ENCODE peak calls at places on chromosomes 12 and 14, in nine cellular contexts. One of them, this sample, is unnamed.

GRCh38 chr12:106893451-106893850 is 62.3 kb upstream of the TMEM263 start:
- DNase-seq in CD8-positive, alpha-beta T cell: no peak
- DNase-seq in AG09319: no peak
- DNase-seq in AG20443: no peak
- DNase-seq in astrocyte: peak
- DNase-seq in GM13977: no peak
- DNase-seq in GM04504: no peak
- DNase-seq in T-helper 2 cell: no peak
- DNase-seq in fibroblast of the aortic adventitia: no peak
- DNase-seq in this sample: no peak

GRCh38 chr12:15049456-15050153 is 76.8 kb downstream of the PDE6H start:
- DNase-seq in CD8-positive, alpha-beta T cell: no peak
- DNase-seq in AG09319: no peak
- DNase-seq in AG20443: no peak
- DNase-seq in astrocyte: no peak
- DNase-seq in GM13977: no peak
- DNase-seq in GM04504: no peak
- DNase-seq in T-helper 2 cell: no peak
- DNase-seq in fibroblast of the aortic adventitia: no peak
- DNase-seq in this sample: no peak

GRCh38 chr12:91931110-91931509 is 214.5 kb downstream of the BTG1 start:
- DNase-seq in CD8-positive, alpha-beta T cell: no peak
- DNase-seq in AG09319: no peak
- DNase-seq in AG20443: peak
- DNase-seq in astrocyte: no peak
- DNase-seq in GM13977: no peak
- DNase-seq in GM04504: no peak
- DNase-seq in T-helper 2 cell: no peak
- DNase-seq in fibroblast of the aortic adventitia: peak
- DNase-seq in this sample: no peak

GRCh38 chr12:118098911-118099671 is 4.7 kb downstream of the VSIG10 start:
- DNase-seq in CD8-positive, alpha-beta T cell: no peak
- DNase-seq in AG09319: no peak
- DNase-seq in AG20443: no peak
- DNase-seq in astrocyte: no peak
- DNase-seq in GM13977: no peak
- DNase-seq in GM04504: no peak
- DNase-seq in T-helper 2 cell: no peak
- DNase-seq in fibroblast of the aortic adventitia: no peak
- DNase-seq in this sample: no peak

GRCh38 chr12:62263956-62264355 is 3.8 kb downstream of the USP15 start:
- DNase-seq in CD8-positive, alpha-beta T cell: no peak
- DNase-seq in AG09319: no peak
- DNase-seq in AG20443: no peak
- DNase-seq in astrocyte: no peak
- DNase-seq in GM13977: no peak
- DNase-seq in GM04504: no peak
- DNase-seq in T-helper 2 cell: peak
- DNase-seq in fibroblast of the aortic adventitia: no peak
- DNase-seq in this sample: no peak

GRCh38 chr12:110199360-110200123 is 75.4 kb downstream of the IFT81 start:
- DNase-seq in CD8-positive, alpha-beta T cell: no peak
- DNase-seq in AG09319: peak
- DNase-seq in AG20443: peak
- DNase-seq in astrocyte: peak
- DNase-seq in GM13977: no peak
- DNase-seq in GM04504: no peak
- DNase-seq in T-helper 2 cell: peak
- DNase-seq in fibroblast of the aortic adventitia: peak
- DNase-seq in this sample: no peak

GRCh38 chr12:26378721-26379120 is 183.3 kb downstream of the SSPN start:
- DNase-seq in CD8-positive, alpha-beta T cell: no peak
- DNase-seq in AG09319: no peak
- DNase-seq in AG20443: no peak
- DNase-seq in astrocyte: no peak
- DNase-seq in GM13977: no peak
- DNase-seq in GM04504: no peak
- DNase-seq in T-helper 2 cell: no peak
- DNase-seq in fibroblast of the aortic adventitia: no peak
- DNase-seq in this sample: no peak

GRCh38 chr12:108349245-108349644 is 10.1 kb upstream of the CMKLR1 start:
- DNase-seq in CD8-positive, alpha-beta T cell: no peak
- DNase-seq in AG09319: no peak
- DNase-seq in AG20443: no peak
- DNase-seq in astrocyte: no peak
- DNase-seq in GM13977: no peak
- DNase-seq in GM04504: no peak
- DNase-seq in T-helper 2 cell: no peak
- DNase-seq in fibroblast of the aortic adventitia: no peak
- DNase-seq in this sample: no peak

GRCh38 chr14:22814945-22815713 is at the start of gene SLC7A7:
- DNase-seq in CD8-positive, alpha-beta T cell: no peak
- DNase-seq in AG09319: no peak
- DNase-seq in AG20443: no peak
- DNase-seq in astrocyte: no peak
- DNase-seq in GM13977: no peak
- DNase-seq in GM04504: no peak
- DNase-seq in T-helper 2 cell: no peak
- DNase-seq in fibroblast of the aortic adventitia: peak
- DNase-seq in this sample: no peak

GRCh38 chr12:118773956-118774723 is 207.2 kb upstream of the SRRM4 start:
- DNase-seq in CD8-positive, alpha-beta T cell: no peak
- DNase-seq in AG09319: no peak
- DNase-seq in AG20443: no peak
- DNase-seq in astrocyte: no peak
- DNase-seq in GM13977: no peak
- DNase-seq in GM04504: no peak
- DNase-seq in T-helper 2 cell: no peak
- DNase-seq in fibroblast of the aortic adventitia: no peak
- DNase-seq in this sample: no peak

GRCh38 chr12:51475543-51475942 is 50.9 kb downstream of the SLC4A8 start:
- DNase-seq in CD8-positive, alpha-beta T cell: no peak
- DNase-seq in AG09319: no peak
- DNase-seq in AG20443: peak
- DNase-seq in astrocyte: peak
- DNase-seq in GM13977: no peak
- DNase-seq in GM04504: no peak
- DNase-seq in T-helper 2 cell: no peak
- DNase-seq in fibroblast of the aortic adventitia: peak
- DNase-seq in this sample: no peak

GRCh38 chr12:23860019-23860418 is 89.5 kb downstream of the SOX5 start:
- DNase-seq in CD8-positive, alpha-beta T cell: no peak
- DNase-seq in AG09319: no peak
- DNase-seq in AG20443: no peak
- DNase-seq in astrocyte: no peak
- DNase-seq in GM13977: no peak
- DNase-seq in GM04504: no peak
- DNase-seq in T-helper 2 cell: no peak
- DNase-seq in fibroblast of the aortic adventitia: no peak
- DNase-seq in this sample: no peak

GRCh38 chr12:57874166-57875108 is 27.9 kb upstream of the CTDSP2 start:
- DNase-seq in CD8-positive, alpha-beta T cell: no peak
- DNase-seq in AG09319: no peak
- DNase-seq in AG20443: no peak
- DNase-seq in astrocyte: no peak
- DNase-seq in GM13977: no peak
- DNase-seq in GM04504: no peak
- DNase-seq in T-helper 2 cell: no peak
- DNase-seq in fibroblast of the aortic adventitia: no peak
- DNase-seq in this sample: no peak

GRCh38 chr12:46218509-46219095 is 50.2 kb downstream of the SLC38A1 start:
- DNase-seq in CD8-positive, alpha-beta T cell: no peak
- DNase-seq in AG09319: no peak
- DNase-seq in AG20443: no peak
- DNase-seq in astrocyte: no peak
- DNase-seq in GM13977: no peak
- DNase-seq in GM04504: no peak
- DNase-seq in T-helper 2 cell: peak
- DNase-seq in fibroblast of the aortic adventitia: no peak
- DNase-seq in this sample: no peak

GRCh38 chr12:60577607-60578006 is 981.8 kb downstream of the SLC16A7 start:
- DNase-seq in CD8-positive, alpha-beta T cell: no peak
- DNase-seq in AG09319: no peak
- DNase-seq in AG20443: no peak
- DNase-seq in astrocyte: no peak
- DNase-seq in GM13977: no peak
- DNase-seq in GM04504: no peak
- DNase-seq in T-helper 2 cell: no peak
- DNase-seq in fibroblast of the aortic adventitia: no peak
- DNase-seq in this sample: no peak

GRCh38 chr12:130214686-130215370 is 52.6 kb downstream of the FZD10 start:
- DNase-seq in CD8-positive, alpha-beta T cell: no peak
- DNase-seq in AG09319: no peak
- DNase-seq in AG20443: no peak
- DNase-seq in astrocyte: no peak
- DNase-seq in GM13977: no peak
- DNase-seq in GM04504: no peak
- DNase-seq in T-helper 2 cell: no peak
- DNase-seq in fibroblast of the aortic adventitia: no peak
- DNase-seq in this sample: no peak

GRCh38 chr12:30796508-30796780 is 41.7 kb upstream of the CAPRIN2 start:
- DNase-seq in CD8-positive, alpha-beta T cell: no peak
- DNase-seq in AG09319: peak
- DNase-seq in AG20443: peak
- DNase-seq in astrocyte: peak
- DNase-seq in GM13977: no peak
- DNase-seq in GM04504: no peak
- DNase-seq in T-helper 2 cell: no peak
- DNase-seq in fibroblast of the aortic adventitia: peak
- DNase-seq in this sample: no peak

GRCh38 chr12:6850796-6851152 is 312 bp downstream of the CDCA3 start:
- DNase-seq in CD8-positive, alpha-beta T cell: no peak
- DNase-seq in AG09319: no peak
- DNase-seq in AG20443: peak
- DNase-seq in astrocyte: no peak
- DNase-seq in GM13977: no peak
- DNase-seq in GM04504: no peak
- DNase-seq in T-helper 2 cell: no peak
- DNase-seq in fibroblast of the aortic adventitia: no peak
- DNase-seq in this sample: no peak

GRCh38 chr14:89792489-89793366 is 161.8 kb downstream of the EFCAB11 start:
- DNase-seq in CD8-positive, alpha-beta T cell: no peak
- DNase-seq in AG09319: peak
- DNase-seq in AG20443: peak
- DNase-seq in astrocyte: peak
- DNase-seq in GM13977: no peak
- DNase-seq in GM04504: no peak
- DNase-seq in T-helper 2 cell: no peak
- DNase-seq in fibroblast of the aortic adventitia: peak
- DNase-seq in this sample: no peak

GRCh38 chr14:51716610-51717009 is 64.9 kb downstream of the FRMD6 start:
- DNase-seq in CD8-positive, alpha-beta T cell: no peak
- DNase-seq in AG09319: no peak
- DNase-seq in AG20443: no peak
- DNase-seq in astrocyte: peak
- DNase-seq in GM13977: no peak
- DNase-seq in GM04504: no peak
- DNase-seq in T-helper 2 cell: peak
- DNase-seq in fibroblast of the aortic adventitia: no peak
- DNase-seq in this sample: no peak

GRCh38 chr12:115941362-115941761 is 336.1 kb downstream of the MED13L start:
- DNase-seq in CD8-positive, alpha-beta T cell: no peak
- DNase-seq in AG09319: no peak
- DNase-seq in AG20443: no peak
- DNase-seq in astrocyte: peak
- DNase-seq in GM13977: no peak
- DNase-seq in GM04504: no peak
- DNase-seq in T-helper 2 cell: no peak
- DNase-seq in fibroblast of the aortic adventitia: peak
- DNase-seq in this sample: no peak

GRCh38 chr12:18391136-18391535 is 129.8 kb downstream of the PIK3C2G start:
- DNase-seq in CD8-positive, alpha-beta T cell: no peak
- DNase-seq in AG09319: no peak
- DNase-seq in AG20443: no peak
- DNase-seq in astrocyte: no peak
- DNase-seq in GM13977: no peak
- DNase-seq in GM04504: no peak
- DNase-seq in T-helper 2 cell: no peak
- DNase-seq in fibroblast of the aortic adventitia: no peak
- DNase-seq in this sample: no peak

GRCh38 chr14:93917141-93917540 is 10.0 kb upstream of the FAM181A start:
- DNase-seq in CD8-positive, alpha-beta T cell: no peak
- DNase-seq in AG09319: no peak
- DNase-seq in AG20443: no peak
- DNase-seq in astrocyte: no peak
- DNase-seq in GM13977: no peak
- DNase-seq in GM04504: no peak
- DNase-seq in T-helper 2 cell: no peak
- DNase-seq in fibroblast of the aortic adventitia: no peak
- DNase-seq in this sample: no peak

GRCh38 chr12:6374028-6374780 is 1.2 kb downstream of the SCNN1A start:
- DNase-seq in CD8-positive, alpha-beta T cell: no peak
- DNase-seq in AG09319: no peak
- DNase-seq in AG20443: no peak
- DNase-seq in astrocyte: no peak
- DNase-seq in GM13977: no peak
- DNase-seq in GM04504: no peak
- DNase-seq in T-helper 2 cell: no peak
- DNase-seq in fibroblast of the aortic adventitia: no peak
- DNase-seq in this sample: no peak

GRCh38 chr14:103613517-103613916 is 15.5 kb upstream of the KLC1 start:
- DNase-seq in CD8-positive, alpha-beta T cell: no peak
- DNase-seq in AG09319: no peak
- DNase-seq in AG20443: no peak
- DNase-seq in astrocyte: no peak
- DNase-seq in GM13977: peak
- DNase-seq in GM04504: no peak
- DNase-seq in T-helper 2 cell: no peak
- DNase-seq in fibroblast of the aortic adventitia: peak
- DNase-seq in this sample: no peak

GRCh38 chr12:53999596-54000104 is 311 bp upstream of the HOXC9 start:
- DNase-seq in CD8-positive, alpha-beta T cell: no peak
- DNase-seq in AG09319: no peak
- DNase-seq in AG20443: peak
- DNase-seq in astrocyte: no peak
- DNase-seq in GM13977: no peak
- DNase-seq in GM04504: no peak
- DNase-seq in T-helper 2 cell: peak
- DNase-seq in fibroblast of the aortic adventitia: peak
- DNase-seq in this sample: no peak

GRCh38 chr14:70052990-70053389 is 135.8 kb downstream of the SLC8A3 start:
- DNase-seq in CD8-positive, alpha-beta T cell: no peak
- DNase-seq in AG09319: no peak
- DNase-seq in AG20443: peak
- DNase-seq in astrocyte: no peak
- DNase-seq in GM13977: no peak
- DNase-seq in GM04504: peak
- DNase-seq in T-helper 2 cell: peak
- DNase-seq in fibroblast of the aortic adventitia: peak
- DNase-seq in this sample: no peak

GRCh38 chr12:22687677-22688076 is 62.7 kb downstream of the ETNK1 start:
- DNase-seq in CD8-positive, alpha-beta T cell: no peak
- DNase-seq in AG09319: peak
- DNase-seq in AG20443: peak
- DNase-seq in astrocyte: peak
- DNase-seq in GM13977: peak
- DNase-seq in GM04504: no peak
- DNase-seq in T-helper 2 cell: peak
- DNase-seq in fibroblast of the aortic adventitia: peak
- DNase-seq in this sample: no peak

GRCh38 chr14:81147140-81147897 is 73.4 kb downstream of the GTF2A1 start:
- DNase-seq in CD8-positive, alpha-beta T cell: no peak
- DNase-seq in AG09319: no peak
- DNase-seq in AG20443: no peak
- DNase-seq in astrocyte: no peak
- DNase-seq in GM13977: no peak
- DNase-seq in GM04504: no peak
- DNase-seq in T-helper 2 cell: no peak
- DNase-seq in fibroblast of the aortic adventitia: no peak
- DNase-seq in this sample: no peak

GRCh38 chr12:74725154-74725553 is 187.5 kb downstream of the ATXN7L3B start:
- DNase-seq in CD8-positive, alpha-beta T cell: no peak
- DNase-seq in AG09319: no peak
- DNase-seq in AG20443: no peak
- DNase-seq in astrocyte: peak
- DNase-seq in GM13977: no peak
- DNase-seq in GM04504: no peak
- DNase-seq in T-helper 2 cell: no peak
- DNase-seq in fibroblast of the aortic adventitia: peak
- DNase-seq in this sample: no peak

This sample was measured in CD4-positive, alpha-beta T cell.